ENCODE peak calls at places on chromosomes 12 and 14, in ten cellular contexts. V, G, C, S, E, T, N, X, Q and Y are unnamed samples.

GRCh38 chr12:82746668-82747067 is 60.0 kb downstream of the TMTC2 start:
- DNase-seq in V (no peak), G (no peak), C (no peak), S (no peak), E (no peak), T (no peak), N (no peak), X (no peak), Q (no peak), Y (no peak)

GRCh38 chr12:58206876-58207275 is 265.5 kb downstream of the ATP23 start:
- DNase-seq in V (no peak), G (no peak), C (no peak), S (peak; percentile 32), E (no peak), T (no peak), N (no peak), X (no peak), Q (no peak), Y (no peak)

GRCh38 chr12:4412462-4412861 is 33.0 kb upstream of the FGF23 start:
- DNase-seq in V (no peak), G (no peak), C (no peak), S (no peak), E (no peak), T (no peak), N (no peak), X (no peak), Q (no peak), Y (no peak)

GRCh38 chr12:23853640-23854039 is 95.8 kb downstream of the SOX5 start:
- DNase-seq in V (no peak), G (no peak), C (no peak), S (no peak), E (no peak), T (no peak), N (no peak), X (no peak), Q (no peak), Y (no peak)

GRCh38 chr14:100436745-100437406 is 113.7 kb downstream of the SLC25A47 start:
- DNase-seq in V (no peak), G (no peak), C (no peak), S (no peak), E (no peak), T (no peak), N (no peak), X (no peak), Q (peak; percentile 38), Y (no peak)

GRCh38 chr14:54175298-54175942 is 218.8 kb upstream of the BMP4 start:
- DNase-seq in V (peak; percentile 67), G (peak; percentile 77), C (peak; percentile 37), S (peak; percentile 83), E (peak; percentile 74), T (peak; percentile 61), N (peak; percentile 74), X (no peak), Q (peak; percentile 85), Y (no peak)

GRCh38 chr14:72545411-72546311 is 348.2 kb downstream of the DPF3 start:
- DNase-seq in V (no peak), G (peak; percentile 68), C (no peak), S (no peak), E (no peak), T (peak; percentile 68), N (no peak), X (no peak), Q (no peak), Y (no peak)

GRCh38 chr12:110619534-110619953 is 5.6 kb downstream of the TCTN1 start:
- DNase-seq in V (no peak), G (no peak), C (no peak), S (no peak), E (no peak), T (no peak), N (no peak), X (no peak), Q (no peak), Y (no peak)

GRCh38 chr14:103504991-103505565 is 17.6 kb downstream of the CKB start:
- DNase-seq in V (no peak), G (no peak), C (no peak), S (no peak), E (no peak), T (no peak), N (no peak), X (no peak), Q (no peak), Y (no peak)

GRCh38 chr12:108337235-108338223 is 1.6 kb downstream of the CMKLR1 start:
- DNase-seq in V (no peak), G (peak; percentile 29), C (no peak), S (peak; percentile 53), E (peak; percentile 44), T (no peak), N (no peak), X (no peak), Q (no peak), Y (no peak)
- TF ChIP-seq CTCF in V (no peak), G (peak; percentile 38), C (peak; percentile 65), S (peak; percentile 65), E (peak; percentile 68), T (peak; percentile 56), N (no peak), X (peak; percentile 74), Q (peak; percentile 63), Y (peak; percentile 55)

GRCh38 chr12:120885521-120885920 is 18.6 kb downstream of the SPPL3 start:
- DNase-seq in V (no peak), G (no peak), C (no peak), S (no peak), E (no peak), T (no peak), N (no peak), X (no peak), Q (no peak), Y (no peak)

GRCh38 chr12:120882055-120882555 is 22.1 kb downstream of the SPPL3 start:
- DNase-seq in V (no peak), G (no peak), C (no peak), S (no peak), E (no peak), T (no peak), N (no peak), X (no peak), Q (no peak), Y (no peak)

GRCh38 chr12:120886194-120887018 is 17.8 kb downstream of the SPPL3 start:
- DNase-seq in V (no peak), G (no peak), C (no peak), S (no peak), E (no peak), T (no peak), N (no peak), X (no peak), Q (no peak), Y (no peak)

GRCh38 chr12:120887253-120888043 is 16.7 kb downstream of the SPPL3 start:
- DNase-seq in V (no peak), G (no peak), C (no peak), S (no peak), E (no peak), T (no peak), N (no peak), X (no peak), Q (no peak), Y (no peak)

GRCh38 chr12:120884644-120885043 is 19.5 kb downstream of the SPPL3 start:
- DNase-seq in V (no peak), G (no peak), C (no peak), S (no peak), E (no peak), T (no peak), N (no peak), X (no peak), Q (no peak), Y (no peak)
- TF ChIP-seq CTCF in V (no peak), G (no peak), C (no peak), S (no peak), E (no peak), T (no peak), N (no peak), X (no peak), Q (no peak), Y (no peak)

GRCh38 chr14:68658029-68658509 is 134.8 kb downstream of the ZFP36L1 start:
- DNase-seq in V (no peak), G (no peak), C (no peak), S (no peak), E (no peak), T (no peak), N (no peak), X (no peak), Q (peak; percentile 75), Y (no peak)

GRCh38 chr14:68660495-68660894 is 132.4 kb downstream of the ZFP36L1 start:
- DNase-seq in V (no peak), G (no peak), C (no peak), S (no peak), E (no peak), T (no peak), N (no peak), X (no peak), Q (no peak), Y (no peak)

GRCh38 chr14:68661226-68662225 is 131.3 kb downstream of the ZFP36L1 start:
- DNase-seq in V (no peak), G (no peak), C (no peak), S (no peak), E (no peak), T (no peak), N (no peak), X (no peak), Q (no peak), Y (no peak)

GRCh38 chr14:68657300-68658028 is 135.4 kb downstream of the ZFP36L1 start:
- DNase-seq in V (no peak), G (no peak), C (no peak), S (no peak), E (no peak), T (no peak), N (no peak), X (no peak), Q (peak; percentile 60), Y (no peak)

DNA sequence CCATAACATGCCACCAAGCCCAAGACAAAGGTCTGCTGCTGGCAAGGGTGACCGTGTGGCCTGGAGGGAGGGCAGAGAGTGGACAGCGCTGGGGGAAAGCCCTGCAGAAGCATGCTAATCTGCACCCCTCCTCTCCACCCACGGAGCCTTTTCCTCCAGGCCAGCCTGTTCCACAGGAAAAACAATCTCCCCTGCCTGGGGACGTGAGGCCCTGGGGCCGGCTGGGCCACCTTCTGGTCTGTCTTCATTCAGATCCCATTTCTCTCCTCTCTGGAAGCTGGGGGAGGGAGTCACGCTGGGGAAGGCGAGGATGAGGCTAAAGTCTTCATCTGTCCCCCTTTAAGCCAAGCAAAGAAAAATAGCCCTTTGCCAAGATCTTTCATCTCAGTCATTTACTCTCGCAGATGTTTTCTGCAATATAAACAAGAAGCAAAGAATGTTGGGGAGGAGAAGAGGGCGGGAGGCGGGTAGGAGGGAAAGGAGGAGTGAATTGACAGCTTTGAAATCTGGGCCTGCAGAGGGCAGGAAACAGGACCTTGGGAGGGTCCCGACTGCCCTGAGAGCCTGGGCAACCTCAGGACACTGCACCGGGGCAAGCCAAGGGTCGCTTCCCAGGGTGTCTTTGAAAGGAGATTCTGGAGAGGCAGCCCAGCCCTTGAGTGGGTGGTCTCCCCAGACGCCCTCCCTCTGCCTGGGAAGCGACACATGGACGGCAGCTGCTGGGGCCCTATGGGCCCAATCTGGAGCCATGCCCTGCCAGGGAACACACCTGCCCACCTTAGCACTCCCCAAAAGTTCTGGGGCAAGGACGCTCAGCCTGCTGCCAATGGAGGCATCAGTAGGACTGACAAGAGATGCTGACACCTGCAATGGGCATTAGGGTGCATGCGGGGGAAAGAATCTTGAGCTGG is 133.6 kb downstream of the ZFP36L1 start:
- DNase-seq in V (no peak), G (no peak), C (no peak), S (no peak), E (no peak), T (no peak), N (no peak), X (no peak), Q (no peak), Y (no peak)
- TF ChIP-seq CTCF in V (no peak), G (no peak), C (no peak), S (no peak), E (no peak), T (no peak), N (no peak), X (peak; percentile 32), Q (no peak), Y (no peak)

GRCh38 chr12:752673-753400 is 458 bp downstream of the WNK1 start:
- DNase-seq in V (peak; percentile 69), G (peak; percentile 57), C (peak; percentile 38), S (peak; percentile 89), E (peak; percentile 67), T (peak; percentile 24), N (peak; percentile 68), X (no peak), Q (peak; percentile 86), Y (peak; percentile 57)
- TF ChIP-seq CTCF in V (peak; percentile 27), G (no peak), C (no peak), S (peak; percentile 32), E (peak; percentile 28), T (peak; percentile 6), N (peak; percentile 47), X (peak; percentile 53), Q (peak; percentile 21), Y (peak; percentile 50)